ENCODE peak calls at places on chromosome 19, in nine cellular contexts. D, M, J, I, P, T, E, W and Y are unnamed samples. For H3K4me1, the result is how much of the 10 kb centered on the place peaks cover.

GRCh38 chr19:38666662-38667448 is 19.4 kb downstream of the ACTN4 start:
- DNase-seq in D (no peak), M (peak), J (peak), I (peak), P (peak), T (peak), E (peak), W (peak), Y (no peak)

GRCh38 chr19:43735957-43736356 is 18.8 kb downstream of the SMG9 start:
- DNase-seq in D (no peak), M (peak), J (no peak), I (no peak), P (peak), T (no peak), E (peak), W (peak), Y (no peak)

GRCh38 chr19:3945838-3946237 is 13.0 kb downstream of the NMRK2 start:
- DNase-seq in D (no peak), M (peak), J (no peak), I (no peak), P (peak), T (no peak), E (no peak), W (peak), Y (no peak)

GRCh38 chr19:18905520-18906236 is 9.7 kb upstream of the CERS1 start:
- DNase-seq in D (no peak), M (no peak), J (no peak), I (no peak), P (no peak), T (no peak), E (no peak), W (no peak), Y (no peak)

GRCh38 chr19:27750697-27751391 is 1462.1 kb downstream of the UQCRFS1 start:
- DNase-seq in D (no peak), M (no peak), J (no peak), I (no peak), P (no peak), T (no peak), E (no peak), W (no peak), Y (no peak)

GRCh38 chr19:34096020-34096915 is 76.0 kb upstream of the LSM14A start:
- DNase-seq in D (peak), M (peak), J (no peak), I (no peak), P (peak), T (no peak), E (peak), W (peak), Y (no peak)

GRCh38 chr19:16369664-16370576 is 45.3 kb downstream of the KLF2 start:
- DNase-seq in D (no peak), M (no peak), J (no peak), I (peak), P (no peak), T (peak), E (no peak), W (no peak), Y (peak)

GRCh38 chr19:52786078-52786463 is 520 bp downstream of the ZNF600 start:
- DNase-seq in D (peak), M (no peak), J (peak), I (no peak), P (peak), T (no peak), E (no peak), W (no peak), Y (no peak)

GRCh38 chr19:55088543-55089265 is 13.0 kb downstream of the EPS8L1 start:
- DNase-seq in D (peak), M (peak), J (peak), I (peak), P (peak), T (peak), E (no peak), W (peak), Y (peak)

GRCh38 chr19:34308381-34309367 is 54.3 kb downstream of the GARRE1 start:
- DNase-seq in D (no peak), M (no peak), J (no peak), I (no peak), P (peak), T (peak), E (peak), W (no peak), Y (no peak)

GRCh38 chr19:45179848-45180370 is 1.3 kb downstream of the BLOC1S3 start:
- DNase-seq in D (no peak), M (no peak), J (no peak), I (no peak), P (no peak), T (no peak), E (no peak), W (no peak), Y (no peak)

GRCh38 chr19:10043286-10043927 is 30.1 kb downstream of the RDH8 start:
- DNase-seq in D (no peak), M (peak), J (no peak), I (no peak), P (peak), T (no peak), E (peak), W (peak), Y (no peak)

GRCh38 chr19:43430976-43431375 is 16.3 kb downstream of the TEX101 start:
- DNase-seq in D (no peak), M (no peak), J (no peak), I (no peak), P (no peak), T (no peak), E (no peak), W (no peak), Y (no peak)

GRCh38 chr19:51295382-51296126 is 15.9 kb upstream of the IGLON5 start:
- DNase-seq in D (no peak), M (no peak), J (no peak), I (no peak), P (no peak), T (no peak), E (no peak), W (no peak), Y (no peak)

GRCh38 chr19:7833225-7834156 is 3.5 kb downstream of the EVI5L start:
- DNase-seq in D (no peak), M (peak), J (peak), I (no peak), P (peak), T (no peak), E (peak), W (no peak), Y (no peak)

GRCh38 chr19:58361900-58362271 is 665 bp downstream of the ZNF497 start:
- DNase-seq in D (peak), M (peak), J (peak), I (peak), P (no peak), T (peak), E (peak), W (no peak), Y (peak)

GRCh38 chr19:46411088-46412033 is 2.0 kb downstream of the CCDC8 start:
- DNase-seq in D (no peak), M (no peak), J (no peak), I (no peak), P (no peak), T (no peak), E (no peak), W (no peak), Y (no peak)

GRCh38 chr19:8423821-8424223 is 10.7 kb downstream of the MARCHF2 start:
- DNase-seq in D (peak), M (peak), J (peak), I (peak), P (peak), T (no peak), E (peak), W (peak), Y (peak)

GRCh38 chr19:18023596-18024212 is 15.7 kb downstream of the ARRDC2 start:
- DNase-seq in D (no peak), M (no peak), J (peak), I (peak), P (no peak), T (peak), E (no peak), W (peak), Y (peak)

GRCh38 chr19:9474975-9475374 is 23.4 kb downstream of the ZNF560 start:
- DNase-seq in D (no peak), M (no peak), J (no peak), I (no peak), P (no peak), T (no peak), E (no peak), W (no peak), Y (no peak)

GRCh38 chr19:40274585-40275544 is 10.3 kb downstream of the AKT2 start:
- DNase-seq in D (no peak), M (no peak), J (no peak), I (no peak), P (no peak), T (no peak), E (no peak), W (no peak), Y (no peak)

GRCh38 chr19:15154002-15154612 is 46.7 kb downstream of the NOTCH3 start:
- DNase-seq in D (peak), M (peak), J (peak), I (no peak), P (peak), T (no peak), E (no peak), W (peak), Y (no peak)

GRCh38 chr19:31335716-31336115 is 13.5 kb downstream of the TSHZ3 start:
- DNase-seq in D (no peak), M (no peak), J (no peak), I (no peak), P (no peak), T (no peak), E (no peak), W (no peak), Y (no peak)

DNA sequence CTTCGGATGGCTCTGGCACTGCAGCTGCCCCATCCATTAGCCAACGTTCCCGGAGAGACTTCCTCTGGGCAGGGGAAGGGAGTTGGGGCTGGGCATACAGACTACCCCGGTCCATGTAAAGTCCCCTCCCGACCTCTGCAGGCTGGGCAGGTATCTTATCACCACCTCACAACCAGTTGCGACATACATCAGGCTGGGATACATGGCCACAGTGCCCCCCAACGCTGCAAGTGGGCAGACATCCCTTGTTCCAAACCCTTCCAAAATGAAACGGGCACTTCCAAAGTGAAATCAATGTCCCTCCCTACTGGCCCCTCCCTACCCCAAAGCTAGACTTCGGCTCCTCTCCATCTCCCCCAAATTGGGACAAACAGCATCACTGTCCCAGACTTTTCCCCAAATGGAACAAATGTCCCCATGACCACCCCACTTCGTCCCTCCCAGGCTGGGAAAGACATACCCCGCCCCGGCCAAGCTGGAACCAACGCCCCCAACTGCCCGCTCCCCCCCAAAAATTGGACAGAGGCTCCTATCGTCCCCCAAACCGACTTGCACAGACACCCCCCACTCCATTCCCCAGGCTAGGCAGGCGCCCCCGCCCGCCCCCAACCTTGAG is 5.0 kb downstream of the PALM3 start:
- DNase-seq in D (no peak), M (no peak), J (no peak), I (no peak), P (no peak), T (no peak), E (no peak), W (no peak), Y (no peak)
- H3K4me3 ChIP-seq in D (no peak), M (peak), J (no peak), I (peak), P (peak), T (no peak), E (no peak), W (no peak), Y (no peak)

GRCh38 chr19:12790628-12791344 is 500 bp upstream of the JUNB start:
- DNase-seq in D (no peak), M (no peak), J (peak), I (no peak), P (peak), T (no peak), E (no peak), W (peak), Y (no peak)
- H3K4me1 ChIP-seq in D (under half), M (under half), J (under half), I (under half), P (under half), T (under half), E (under half), W (under half), Y (under half)

GRCh38 chr19:13001502-13002388 is 6.5 kb downstream of the NFIX start:
- DNase-seq in D (no peak), M (no peak), J (peak), I (peak), P (peak), T (no peak), E (peak), W (no peak), Y (no peak)

GRCh38 chr19:12997967-12998940 is 3.0 kb downstream of the NFIX start:
- DNase-seq in D (no peak), M (no peak), J (no peak), I (peak), P (peak), T (no peak), E (no peak), W (no peak), Y (no peak)

GRCh38 chr19:13002389-13002898 is 7.2 kb downstream of the NFIX start:
- DNase-seq in D (no peak), M (no peak), J (no peak), I (peak), P (peak), T (no peak), E (no peak), W (no peak), Y (no peak)

GRCh38 chr19:13002970-13003540 is 7.8 kb downstream of the NFIX start:
- DNase-seq in D (no peak), M (no peak), J (no peak), I (no peak), P (no peak), T (no peak), E (no peak), W (no peak), Y (no peak)

GRCh38 chr19:13001166-13001501 is 5.9 kb downstream of the NFIX start:
- DNase-seq in D (no peak), M (no peak), J (no peak), I (no peak), P (no peak), T (no peak), E (no peak), W (no peak), Y (no peak)
- H3K4me3 ChIP-seq in D (no peak), M (no peak), J (no peak), I (peak), P (peak), T (no peak), E (no peak), W (peak), Y (no peak)

DNA sequence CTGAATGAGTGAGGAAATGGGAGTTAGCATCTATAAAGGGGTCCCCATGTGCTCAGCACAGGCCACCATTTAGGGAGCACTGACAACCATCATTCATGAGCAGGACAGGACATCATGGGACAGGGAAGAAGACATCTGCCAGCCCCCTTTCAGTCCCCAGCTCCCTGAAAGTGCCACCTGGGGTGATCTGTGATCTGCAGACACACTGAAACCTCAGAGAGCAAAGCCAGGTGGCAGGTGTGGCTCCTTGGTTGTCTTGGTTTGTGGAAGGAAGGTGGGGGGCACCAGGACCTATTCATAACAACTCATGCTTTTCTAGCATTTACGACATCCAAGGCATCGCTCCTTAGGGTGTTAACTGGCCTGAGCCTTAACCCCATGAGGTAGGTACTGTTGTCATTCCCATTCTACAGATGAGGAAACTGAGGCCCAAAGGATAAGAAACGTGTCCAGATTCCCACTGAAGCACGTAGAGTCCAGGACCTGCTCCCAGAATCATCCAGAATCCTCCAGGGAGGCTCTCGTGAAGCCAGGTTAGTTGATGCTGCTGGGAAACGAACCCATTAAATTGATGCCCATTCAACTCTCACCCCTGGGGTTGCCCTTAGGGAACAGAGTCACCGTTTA is 5.8 kb downstream of the KDELR1 start:
- DNase-seq in D (no peak), M (no peak), J (no peak), I (no peak), P (no peak), T (no peak), E (no peak), W (no peak), Y (no peak)
- H3K4me1 ChIP-seq in D (under half), M (under half), J (under half), I (under half), P (under half), T (under half), E (under half), W (under half), Y (under half)

DNA sequence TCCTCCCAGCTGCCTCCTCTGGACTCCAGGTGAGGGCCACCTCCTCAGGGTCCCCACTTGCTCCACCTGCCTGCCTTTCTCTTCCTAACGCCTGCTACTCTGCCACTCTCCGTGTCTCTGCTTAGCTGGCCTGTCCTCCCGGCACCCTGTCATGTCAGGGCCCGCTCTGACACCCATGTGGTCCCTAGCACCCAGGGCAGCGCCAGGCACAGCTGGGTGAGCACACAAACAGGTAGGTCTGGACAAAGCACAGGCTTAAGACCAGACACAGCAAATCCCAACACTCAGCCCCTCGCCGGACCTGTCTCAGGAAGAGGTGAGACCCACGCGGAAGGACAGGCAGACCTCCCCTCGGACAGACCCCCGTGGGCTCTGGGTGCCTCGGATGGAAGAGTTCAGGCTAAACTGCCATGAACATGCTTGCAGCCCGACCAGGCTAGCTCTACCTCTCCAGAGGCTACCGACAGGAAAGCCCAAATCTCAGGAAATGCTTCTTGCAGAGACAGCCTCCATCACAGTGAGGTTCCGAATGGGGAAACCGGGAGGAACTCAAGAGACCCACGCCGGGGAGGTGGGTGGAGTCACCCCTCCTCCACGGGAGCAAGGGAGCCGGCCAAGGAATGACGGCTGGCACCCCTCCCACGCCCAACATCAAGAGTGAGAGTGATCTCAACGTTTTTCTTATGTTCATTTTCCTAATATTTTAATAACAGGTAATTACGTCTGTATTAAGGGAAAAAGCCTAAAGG is 12.5 kb downstream of the ZNF787 start:
- DNase-seq in D (no peak), M (peak), J (no peak), I (peak), P (peak), T (no peak), E (no peak), W (no peak), Y (no peak)
- H3K4me3 ChIP-seq in D (no peak), M (no peak), J (no peak), I (peak), P (peak), T (no peak), E (no peak), W (peak), Y (no peak)

DNA sequence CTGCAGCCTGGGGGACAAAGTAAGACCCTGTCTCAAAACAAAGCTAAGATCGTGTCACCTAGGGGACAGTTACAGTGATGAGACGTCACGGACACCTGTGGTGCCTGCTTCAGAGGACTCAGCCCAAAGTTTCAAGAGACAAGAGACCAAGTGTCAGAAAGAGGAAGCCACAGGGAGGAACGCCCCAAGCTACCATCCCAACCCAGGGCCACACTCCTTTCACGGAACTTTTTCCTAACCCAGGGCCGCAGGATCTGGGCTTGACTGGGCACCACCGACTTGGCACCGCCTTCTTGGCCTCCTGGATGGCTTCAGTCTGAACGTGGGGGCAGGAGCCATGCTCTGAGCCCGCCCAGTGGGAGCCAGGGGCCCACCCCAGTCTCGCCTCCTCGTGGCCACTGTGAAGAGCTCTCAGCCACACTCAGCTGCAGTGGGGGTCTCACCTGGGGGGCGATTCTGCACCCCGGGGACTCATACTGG is 8.5 kb downstream of the MOB3A start:
- DNase-seq in D (no peak), M (no peak), J (no peak), I (peak), P (no peak), T (peak), E (no peak), W (no peak), Y (no peak)
- H3K4me1 ChIP-seq in D (under half), M (under half), J (under half), I (under half), P (under half), T (half or more), E (under half), W (under half), Y (under half)

GRCh38 chr19:1017906-1018305 is 3.0 kb downstream of the TMEM259 start:
- DNase-seq in D (no peak), M (no peak), J (peak), I (peak), P (no peak), T (no peak), E (no peak), W (no peak), Y (peak)
- H3K4me3 ChIP-seq in D (no peak), M (no peak), J (no peak), I (peak), P (no peak), T (no peak), E (no peak), W (no peak), Y (no peak)

DNA sequence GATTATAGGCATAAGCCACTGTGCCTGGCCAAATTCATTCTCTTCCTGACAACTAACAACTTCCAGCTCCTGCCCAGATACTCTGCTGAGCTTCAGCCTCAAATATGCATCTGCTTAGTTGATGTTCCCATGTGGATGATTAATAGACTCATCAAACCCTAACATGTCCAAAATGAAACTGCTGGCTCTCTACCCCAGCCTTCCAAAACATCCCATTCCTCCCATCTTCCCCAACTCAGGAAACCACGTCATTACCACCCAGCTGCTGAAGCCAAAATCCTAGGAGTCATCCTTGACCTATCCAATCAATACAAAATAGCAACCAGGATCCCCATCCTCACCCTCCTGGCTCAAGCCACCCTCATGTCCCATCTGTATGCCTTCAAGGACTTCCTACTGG is 20.9 kb downstream of the POU2F2 start:
- DNase-seq in D (no peak), M (peak), J (no peak), I (no peak), P (peak), T (no peak), E (peak), W (peak), Y (no peak)
- H3K4me1 ChIP-seq in D (under half), M (under half), J (under half), I (under half), P (half or more), T (under half), E (half or more), W (under half), Y (under half)